ENCODE peak calls at places on chromosomes 11 and 22, in ten cellular contexts. S is uterus; K is T-helper 9 cell; L is EH; X is germinal center; A is OCI-LY7; B is activated naive CD4-positive, alpha-beta T cell treated with anti-CD3 and anti-CD28 coated beads for 36 hours; U is neural progenitor cell; Y is C1 segment of cervical spinal cord; T is GM03348. Z is an unnamed sample.

GRCh38 chr11:70628176-70628860 is 230.0 kb downstream of the CTTN start:
- DNase-seq in K (no peak), U (no peak), L (no peak), A (no peak), S (no peak), T (no peak), X (no peak), B (no peak), Y (no peak), Z (no peak)

GRCh38 chr22:48489551-48490512 is 1337.8 kb downstream of the BRD1 start:
- DNase-seq in L (no peak), U (peak), K (no peak), B (no peak), S (peak), T (peak), X (no peak), Y (no peak), A (no peak), Z (no peak)

GRCh38 chr11:64233913-64234839 is at the start of gene VEGFB:
- DNase-seq in B (peak), X (peak), A (peak), Y (no peak), S (peak), U (peak), L (peak), K (peak), T (peak), Z (peak)

GRCh38 chr22:37027556-37027955 is 8.0 kb downstream of the MPST start:
- DNase-seq in Y (no peak), B (no peak), S (no peak), A (no peak), T (no peak), X (no peak), K (no peak), U (no peak), L (no peak), Z (no peak)

GRCh38 chr11:106031210-106031845 is 9.3 kb upstream of the MSANTD4 start:
- DNase-seq in X (no peak), B (no peak), L (no peak), U (no peak), S (no peak), A (no peak), Y (no peak), T (no peak), K (no peak), Z (no peak)

GRCh38 chr11:118907051-118907748 is 18.5 kb downstream of the BCL9L start:
- DNase-seq in Y (peak), S (peak), X (peak), A (peak), B (peak), U (peak), L (peak), T (peak), K (peak), Z (peak)

GRCh38 chr11:8363924-8364323 is 100.2 kb upstream of the LMO1 start:
- DNase-seq in T (no peak), U (no peak), S (no peak), Y (no peak), X (no peak), A (no peak), B (no peak), K (no peak), L (no peak), Z (no peak)

GRCh38 chr11:34501500-34501899 is 12.1 kb downstream of the ELF5 start:
- DNase-seq in Y (no peak), B (no peak), X (no peak), T (peak), U (peak), L (peak), S (no peak), A (no peak), K (no peak), Z (no peak)

GRCh38 chr22:23263651-23264555 is 83.6 kb downstream of the BCR start:
- DNase-seq in A (peak), K (no peak), U (no peak), S (no peak), X (no peak), Y (no peak), B (peak), L (no peak), T (no peak), Z (peak)

GRCh38 chr11:128503231-128503991 is 83.9 kb downstream of the ETS1 start:
- DNase-seq in Y (no peak), T (peak), S (no peak), A (no peak), U (no peak), K (peak), B (peak), L (peak), X (peak), Z (no peak)

GRCh38 chr11:77069969-77070582 is 3.3 kb downstream of the CAPN5 start:
- DNase-seq in Y (no peak), B (no peak), S (no peak), A (no peak), U (no peak), X (no peak), T (no peak), L (no peak), K (no peak), Z (no peak)

GRCh38 chr11:75968021-75968685 is 153.1 kb downstream of the UVRAG start:
- DNase-seq in Y (no peak), K (no peak), X (no peak), L (peak), T (no peak), A (no peak), B (no peak), U (no peak), S (no peak), Z (no peak)

GRCh38 chr11:33892906-33893594 is 1.2 kb upstream of the LMO2 start:
- DNase-seq in X (no peak), U (no peak), K (no peak), S (no peak), B (peak), T (no peak), A (no peak), Y (no peak), L (no peak), Z (no peak)

GRCh38 chr11:106706355-106706754 is 311.9 kb downstream of the GUCY1A2 start:
- DNase-seq in A (no peak), L (peak), B (no peak), X (no peak), T (no peak), U (no peak), K (no peak), S (no peak), Y (no peak), Z (no peak)

GRCh38 chr11:79304599-79305212 is 136.1 kb downstream of the TENM4 start:
- DNase-seq in X (no peak), T (peak), S (no peak), B (no peak), A (peak), L (peak), U (no peak), K (no peak), Y (no peak), Z (no peak)

GRCh38 chr11:72556433-72556832 is 117.8 kb downstream of the PDE2A start:
- DNase-seq in X (no peak), L (no peak), U (peak), T (no peak), A (no peak), K (no peak), S (no peak), B (no peak), Y (no peak), Z (no peak)

GRCh38 chr22:21684492-21685163 is 18.8 kb downstream of the PPIL2 start:
- DNase-seq in U (no peak), Y (no peak), K (no peak), B (no peak), X (no peak), T (no peak), L (no peak), S (no peak), A (no peak), Z (no peak)

GRCh38 chr22:38043151-38044039 is 13.8 kb upstream of the PICK1 start:
- DNase-seq in A (peak), X (no peak), K (no peak), T (no peak), Y (no peak), L (no peak), U (no peak), S (no peak), B (no peak), Z (no peak)

GRCh38 chr22:38144025-38144405 is 33.5 kb upstream of the BAIAP2L2 start:
- DNase-seq in L (peak), S (no peak), A (no peak), U (no peak), K (no peak), X (no peak), Y (no peak), B (no peak), T (no peak), Z (peak)

GRCh38 chr11:12532580-12532979 is 141.6 kb upstream of the TEAD1 start:
- DNase-seq in X (no peak), L (no peak), B (no peak), U (no peak), Y (no peak), T (no peak), K (no peak), A (no peak), S (peak), Z (no peak)

GRCh38 chr11:57476223-57476882 is 16.0 kb downstream of the RTN4RL2 start:
- DNase-seq in K (no peak), Y (no peak), X (no peak), S (no peak), A (no peak), B (peak), U (peak), L (peak), T (no peak), Z (peak)

GRCh38 chr22:32801001-32801435 is 487 bp upstream of the TIMP3 start:
- DNase-seq in X (no peak), K (no peak), U (no peak), A (no peak), S (no peak), Y (no peak), B (no peak), L (no peak), T (no peak), Z (no peak)

GRCh38 chr22:26357813-26358212 is 71.2 kb upstream of the ASPHD2 start:
- DNase-seq in K (no peak), B (no peak), A (no peak), X (no peak), U (no peak), T (no peak), L (no peak), Y (no peak), S (no peak), Z (no peak)

GRCh38 chr11:61345170-61345610 is 12.2 kb downstream of the TKFC start:
- DNase-seq in T (peak), U (no peak), A (no peak), S (no peak), K (no peak), L (peak), X (no peak), Y (no peak), B (no peak), Z (no peak)

GRCh38 chr11:110182886-110183285 is 89.7 kb downstream of the ZC3H12C start:
- DNase-seq in S (no peak), Y (no peak), X (no peak), L (peak), B (no peak), A (no peak), U (no peak), T (peak), K (no peak), Z (no peak)

GRCh38 chr22:43845981-43846380 is 16.3 kb downstream of the SULT4A1 start:
- DNase-seq in B (no peak), T (no peak), K (no peak), U (no peak), X (no peak), Y (no peak), L (no peak), A (no peak), S (no peak), Z (no peak)

GRCh38 chr11:20522536-20522935 is 76.9 kb upstream of the SLC6A5 start:
- DNase-seq in Y (no peak), K (no peak), B (no peak), L (no peak), U (peak), S (no peak), X (no peak), T (no peak), A (no peak), Z (no peak)

GRCh38 chr22:47035443-47035881 is 273.0 kb downstream of the TBC1D22A start:
- DNase-seq in X (no peak), K (no peak), Y (no peak), B (no peak), T (no peak), L (no peak), U (no peak), A (no peak), S (no peak), Z (no peak)

GRCh38 chr11:62444835-62445234 is 26.0 kb downstream of the SCGB1A1 start:
- DNase-seq in S (peak), U (no peak), Y (no peak), T (no peak), A (no peak), L (no peak), X (no peak), K (no peak), B (no peak), Z (no peak)

GRCh38 chr11:44775366-44776356 is 48.9 kb downstream of the TSPAN18 start:
- DNase-seq in Y (no peak), X (peak), A (peak), S (peak), U (peak), T (peak), L (peak), K (peak), B (peak), Z (peak)

Z was measured in natural killer cell.